ENCODE peak calls at places on chromosomes 3 and 15, in six cellular contexts. P is heart left ventricle, N is IMR-90, I is endothelial cell of umbilical vein, H is transverse colon, G is ovary. R is an unnamed sample.

GRCh38 chr3:71070497-71071465 is 512.7 kb downstream of the FOXP1 start:
- DNase-seq in G (no peak), I (no peak), P (no peak), N (no peak), H (no peak), R (no peak)

GRCh38 chr3:189947948-189948723 is 172.6 kb downstream of the P3H2 start:
- DNase-seq in N (peak), G (no peak), H (no peak), I (peak), P (no peak), R (no peak)

GRCh38 chr3:28290863-28291300 is 49.5 kb downstream of the CMC1 start:
- DNase-seq in P (no peak), N (no peak), I (no peak), G (no peak), H (no peak), R (no peak)

GRCh38 chr15:74209997-74210573 is 7.5 kb upstream of the STRA6 start:
- DNase-seq in H (no peak), G (no peak), P (no peak), N (peak), I (peak), R (no peak)

GRCh38 chr15:39497759-39498565 is 82.9 kb upstream of the THBS1 start:
- DNase-seq in G (no peak), H (no peak), P (no peak), N (no peak), I (no peak), R (no peak)

GRCh38 chr15:70493787-70494514 is 269.4 kb downstream of the UACA start:
- DNase-seq in I (no peak), P (no peak), G (no peak), N (peak), H (no peak), R (no peak)

GRCh38 chr3:90102146-90102545 is 994.7 kb downstream of the EPHA3 start:
- DNase-seq in H (no peak), G (no peak), P (no peak), N (no peak), I (no peak), R (no peak)

GRCh38 chr3:175526609-175527280 is 667.6 kb downstream of the NAALADL2 start:
- DNase-seq in G (no peak), N (peak), P (no peak), I (peak), H (no peak), R (no peak)

GRCh38 chr3:81995334-81995733 is 233.9 kb upstream of the GBE1 start:
- DNase-seq in N (no peak), P (no peak), G (no peak), H (no peak), I (no peak), R (no peak)

GRCh38 chr3:184346480-184346879 is 9.1 kb downstream of the FAM131A start:
- DNase-seq in G (no peak), H (no peak), P (no peak), I (no peak), N (no peak), R (no peak)

GRCh38 chr15:28086175-28086703 is 12.9 kb downstream of the OCA2 start:
- DNase-seq in I (peak), G (no peak), P (peak), N (peak), H (peak), R (no peak)

GRCh38 chr3:195151866-195152526 is 119.0 kb downstream of the XXYLT1 start:
- DNase-seq in P (no peak), N (peak), G (no peak), I (peak), H (no peak), R (no peak)

GRCh38 chr3:50327129-50327528 is 894 bp downstream of the TUSC2 start:
- DNase-seq in N (no peak), P (no peak), G (no peak), H (no peak), I (no peak), R (no peak)

GRCh38 chr3:50325497-50326181 is 2.4 kb downstream of the TUSC2 start:
- DNase-seq in I (no peak), H (no peak), N (no peak), P (no peak), G (no peak), R (no peak)

GRCh38 chr3:50330330-50330729 is 2.3 kb upstream of the TUSC2 start:
- DNase-seq in G (no peak), N (no peak), P (no peak), I (no peak), H (no peak), R (no peak)

GRCh38 chr3:50326182-50326541 is 1.9 kb downstream of the TUSC2 start:
- DNase-seq in H (no peak), P (no peak), N (no peak), G (no peak), I (no peak), R (no peak)

DNA sequence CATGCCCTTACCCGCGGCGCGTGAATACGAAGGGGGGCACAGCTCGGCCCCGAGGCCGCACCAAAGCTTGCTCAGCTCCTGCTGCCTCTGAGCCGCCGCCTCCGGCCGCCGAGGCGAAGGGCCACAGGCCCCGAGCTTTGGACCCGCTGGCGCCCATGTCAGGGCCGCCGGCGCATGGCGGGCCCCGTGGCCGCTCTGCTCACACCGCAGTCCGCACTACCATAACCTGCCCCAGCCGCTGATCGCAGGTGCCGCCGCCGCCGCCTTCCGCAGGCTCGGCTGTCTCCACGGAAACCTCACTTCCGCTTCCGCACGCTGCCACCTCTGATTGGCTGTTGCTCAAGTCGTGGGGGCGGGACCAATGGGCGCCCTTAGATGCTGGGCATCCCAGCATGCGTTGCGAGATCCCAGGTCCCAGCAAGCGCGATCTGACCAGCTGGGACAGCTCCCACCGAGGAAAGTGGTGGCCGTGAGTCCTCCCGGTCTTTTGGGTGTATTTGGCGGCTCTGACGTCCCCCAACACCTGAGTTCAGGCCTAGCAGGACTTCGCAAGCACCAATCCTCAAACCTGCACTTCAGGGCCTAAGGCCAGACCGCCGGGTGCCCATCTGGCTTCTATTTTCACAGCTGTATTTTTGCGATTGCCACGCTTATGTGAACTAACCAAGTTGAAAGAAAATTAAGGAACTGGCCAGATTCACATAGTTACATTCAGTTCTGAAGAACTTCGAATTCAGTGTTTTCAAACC is at the start of gene TUSC2:
- DNase-seq in N (peak), G (peak), P (peak), H (peak), I (peak), R (peak)
- TF ChIP-seq POLR2A in N (peak), G (peak), P (peak), H (peak), I (peak), R (peak)

GRCh38 chr3:49460188-49460885 is 9.7 kb upstream of the DAG1 start:
- DNase-seq in I (no peak), N (no peak), G (no peak), H (no peak), P (no peak), R (no peak)

GRCh38 chr3:49460956-49461355 is 9.1 kb upstream of the DAG1 start:
- DNase-seq in P (no peak), G (no peak), N (no peak), I (no peak), H (no peak), R (no peak)

GRCh38 chr3:49465269-49466034 is 4.6 kb upstream of the DAG1 start:
- DNase-seq in I (no peak), N (no peak), P (peak), G (no peak), H (no peak), R (no peak)

GRCh38 chr3:49462222-49462621 is 7.8 kb upstream of the DAG1 start:
- DNase-seq in H (no peak), N (peak), P (no peak), G (no peak), I (no peak), R (no peak)

GRCh38 chr3:49461443-49462171 is 8.5 kb upstream of the DAG1 start:
- DNase-seq in G (no peak), I (no peak), P (no peak), H (no peak), N (peak), R (no peak)
- H3K4me3 ChIP-seq in G (no peak), I (no peak), P (no peak), H (no peak), N (no peak), R (no peak)

GRCh38 chr15:52679232-52680040 is at the start of gene ATOSA:
- DNase-seq in N (peak), I (peak), P (peak), G (peak), H (peak), R (peak)
- TF ChIP-seq POLR2A in N (no peak), I (no peak), P (no peak), G (peak), H (peak), R (peak)

DNA sequence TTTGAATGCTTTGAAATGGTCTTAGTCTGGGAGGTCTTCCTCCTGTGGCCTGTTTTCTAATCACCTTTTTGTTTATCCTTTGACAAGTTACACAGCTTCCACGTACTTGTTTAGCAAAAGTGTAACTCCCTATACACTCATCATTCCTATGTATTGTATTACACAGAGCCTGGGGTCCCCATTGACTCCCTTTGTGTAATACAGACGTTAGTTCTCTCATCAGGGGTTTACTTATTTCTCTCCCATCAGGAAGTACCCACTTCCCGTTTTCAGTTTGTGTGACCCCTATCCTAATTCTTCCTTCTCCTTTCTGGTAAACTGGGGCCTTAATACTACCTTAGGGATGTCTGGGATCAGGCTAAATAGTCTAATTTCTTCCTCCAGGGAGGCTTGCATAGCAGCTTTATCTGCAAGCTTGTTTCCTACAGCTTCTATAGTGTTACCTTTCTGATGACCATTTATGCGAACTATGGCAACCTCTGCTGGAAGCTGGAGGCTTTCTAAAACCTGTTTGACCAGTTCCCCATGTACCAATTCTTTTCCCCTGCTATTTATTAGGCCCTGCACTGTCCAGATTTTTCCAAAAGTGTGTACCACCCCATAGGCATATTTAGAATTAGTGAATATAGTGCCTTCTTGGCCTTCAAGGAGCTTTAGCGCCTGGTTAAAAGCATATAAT is 22.4 kb downstream of the ARL8B start:
- DNase-seq in N (no peak), I (no peak), P (no peak), H (no peak), G (no peak), R (peak)
- H3K4me3 ChIP-seq in N (no peak), I (no peak), P (no peak), H (no peak), G (no peak), R (no peak)

GRCh38 chr3:170730071-170730812 is 139.8 kb downstream of the RPL22L1 start:
- DNase-seq in H (no peak), G (no peak), N (no peak), P (no peak), I (peak), R (no peak)
- TF ChIP-seq POLR2A in H (no peak), G (no peak), N (no peak), P (no peak), I (no peak), R (no peak)

GRCh38 chr3:119893769-119894168 is 111.9 kb downstream of the NR1I2 start:
- DNase-seq in H (no peak), G (no peak), P (no peak), I (no peak), N (no peak), R (no peak)
- H3K4me3 ChIP-seq in H (no peak), G (no peak), P (no peak), I (no peak), N (no peak), R (no peak)

DNA sequence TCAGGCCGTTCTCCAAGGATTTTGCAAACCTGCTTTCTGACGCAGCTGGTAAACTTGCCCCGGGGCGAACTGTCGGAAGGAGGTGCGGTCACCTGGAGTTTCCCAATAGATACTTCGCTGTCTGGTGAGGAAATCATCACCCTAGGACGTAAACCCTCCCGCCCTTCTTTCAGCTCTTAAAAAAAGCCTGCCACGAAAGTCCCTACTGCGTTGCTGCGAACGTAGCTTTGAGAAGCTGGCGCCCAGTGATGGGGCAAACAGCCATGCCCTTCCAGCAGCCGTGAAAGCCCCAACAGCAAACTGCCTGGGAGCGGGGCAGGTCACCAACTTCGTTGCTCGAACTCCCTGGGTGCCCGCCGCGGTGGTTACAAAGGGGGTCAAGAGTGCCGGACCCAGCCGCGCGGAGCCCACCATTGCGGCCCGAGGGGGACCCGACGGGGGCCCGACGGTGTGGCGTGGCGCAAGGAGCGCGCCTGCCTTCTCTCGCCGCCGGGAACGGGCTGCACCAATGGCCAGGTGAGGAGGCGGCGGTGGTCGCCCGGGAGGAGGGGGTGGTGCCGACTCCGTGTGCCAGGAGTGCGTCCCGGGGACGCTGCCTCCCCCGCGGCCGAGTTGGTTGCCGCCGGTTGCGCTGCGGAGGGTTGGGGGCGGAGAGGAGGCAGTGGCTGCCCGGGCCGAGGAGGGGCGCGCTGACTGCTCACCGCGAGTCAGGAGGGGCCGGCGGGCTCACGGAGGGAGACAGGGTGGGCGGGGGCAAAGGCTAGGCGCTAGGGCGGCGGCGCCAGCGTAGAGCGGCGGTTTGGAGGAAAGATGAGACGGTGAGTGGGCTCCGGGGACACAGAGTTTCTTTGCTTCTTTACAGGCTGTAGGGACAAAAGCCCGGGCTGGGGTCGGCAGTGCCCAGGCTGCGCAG is at the start of gene PHLDB2:
- DNase-seq in P (peak), N (peak), H (peak), G (peak), I (peak), R (peak)
- TF ChIP-seq POLR2A in P (no peak), N (peak), H (no peak), G (peak), I (peak), R (peak)

GRCh38 chr3:39327746-39328349 is 1.7 kb upstream of the CCR8 start:
- DNase-seq in G (no peak), P (no peak), H (no peak), I (no peak), N (no peak), R (no peak)
- H3K4me3 ChIP-seq in G (no peak), P (no peak), H (no peak), I (no peak), N (no peak), R (no peak)

GRCh38 chr3:136751259-136752045 is 726 bp downstream of the STAG1 start:
- DNase-seq in G (peak), H (peak), I (peak), P (peak), N (peak), R (peak)
- TF ChIP-seq POLR2A in G (no peak), H (peak), I (peak), P (no peak), N (peak), R (no peak)

GRCh38 chr15:63381301-63382192 is at the start of gene CA12:
- DNase-seq in N (peak), G (peak), I (peak), H (peak), P (no peak), R (peak)

GRCh38 chr15:63380828-63381282 is 791 bp downstream of the CA12 start:
- DNase-seq in G (no peak), N (no peak), P (no peak), I (no peak), H (no peak), R (no peak)

GRCh38 chr15:63379492-63380150 is 2.0 kb downstream of the CA12 start:
- DNase-seq in P (no peak), H (no peak), N (no peak), I (no peak), G (no peak), R (peak)

GRCh38 chr15:63378946-63379345 is 2.7 kb downstream of the CA12 start:
- DNase-seq in I (no peak), H (no peak), P (no peak), N (no peak), G (no peak), R (no peak)

GRCh38 chr15:63380151-63380827 is 1.4 kb downstream of the CA12 start:
- DNase-seq in I (no peak), G (no peak), N (no peak), P (no peak), H (no peak), R (no peak)
- H3K4me3 ChIP-seq in I (no peak), G (no peak), N (no peak), P (no peak), H (peak), R (no peak)

R was measured in prostate gland.